ENCODE peak calls at places on chromosomes 7 and 10, in four cellular contexts. E is GM23338, Y is astrocyte of the cerebellum, K is transverse colon. X is an unnamed sample.
A peak's percentile ranks its signal among the peaks of the same experiment; 100 is the strongest.

GRCh38 chr7:73941836-73942551 is 81.0 kb downstream of the TMEM270 start:
- DNase-seq in E (no peak), Y (peak; percentile 53), K (no peak), X (no peak)

GRCh38 chr7:124033093-124033806 is 383 bp upstream of the TMEM229A start:
- DNase-seq in Y (no peak), E (peak; percentile 79), K (peak; percentile 32), X (no peak)

GRCh38 chr7:96127746-96128145 is 194.2 kb downstream of the SLC25A13 start:
- DNase-seq in K (no peak), E (no peak), Y (no peak), X (no peak)

GRCh38 chr7:107167483-107168232 is 1.1 kb upstream of the HBP1 start:
- DNase-seq in K (no peak), Y (peak; percentile 79), E (peak; percentile 78), X (peak; percentile 45)

GRCh38 chr10:35079763-35080162 is 10.4 kb downstream of the CUL2 start:
- DNase-seq in E (no peak), K (no peak), Y (no peak), X (peak; percentile 47)

GRCh38 chr10:52662255-52662654 is 110.3 kb downstream of the MBL2 start:
- DNase-seq in K (no peak), Y (no peak), E (peak; percentile 7), X (no peak)

GRCh38 chr10:96287392-96288105 is 16.2 kb upstream of the BLNK start:
- DNase-seq in E (no peak), K (no peak), Y (no peak), X (no peak)

GRCh38 chr10:91576096-91576545 is 56.8 kb downstream of the PPP1R3C start:
- DNase-seq in Y (no peak), E (no peak), K (no peak), X (no peak)

GRCh38 chr7:1555046-1555812 is 776 bp downstream of the TMEM184A start:
- DNase-seq in K (peak; percentile 89), Y (no peak), E (peak; percentile 60), X (peak; percentile 36)

GRCh38 chr7:10122573-10123100 is 851.0 kb upstream of the PHF14 start:
- DNase-seq in E (peak; percentile 22), K (no peak), Y (no peak), X (no peak)

GRCh38 chr10:129718548-129719414 is 245.3 kb downstream of the EBF3 start:
- DNase-seq in E (no peak), Y (no peak), K (no peak), X (no peak)

GRCh38 chr7:104252409-104253134 is 44.8 kb upstream of the ORC5 start:
- DNase-seq in K (no peak), E (peak; percentile 56), Y (no peak), X (no peak)

GRCh38 chr7:157335991-157336382 is 817 bp upstream of the DNAJB6 start:
- DNase-seq in E (peak; percentile 51), K (no peak), Y (no peak), X (no peak)

GRCh38 chr7:157336383-157337315 is at the start of gene DNAJB6:
- DNase-seq in Y (peak; percentile 80), E (peak; percentile 94), K (peak; percentile 96), X (no peak)

GRCh38 chr7:157335256-157335655 is 1.5 kb upstream of the DNAJB6 start:
- DNase-seq in Y (no peak), K (no peak), E (no peak), X (no peak)

GRCh38 chr7:157337316-157338149 is 729 bp downstream of the DNAJB6 start:
- DNase-seq in K (peak; percentile 83), E (no peak), Y (no peak), X (no peak)

GRCh38 chr7:157339777-157340677 is 3.2 kb downstream of the DNAJB6 start:
- DNase-seq in Y (peak; percentile 58), E (peak; percentile 78), K (peak; percentile 70), X (no peak)
- H3K4me3 ChIP-seq in Y (no peak overlapping the region), E (peak overlapping the region; percentile 100), K (no peak overlapping the region), X (peak overlapping the region; percentile 12)

GRCh38 chr7:44581426-44581906 is 565 bp downstream of the TMED4 start:
- DNase-seq in Y (no peak), K (peak; percentile 53), E (peak; percentile 25), X (no peak)

GRCh38 chr7:44581907-44582603 is at the start of gene TMED4:
- DNase-seq in Y (peak; percentile 97), E (peak; percentile 98), K (peak; percentile 100), X (peak; percentile 83)

GRCh38 chr7:44587843-44588711 is 6.0 kb upstream of the TMED4 start:
- DNase-seq in E (peak; percentile 29), Y (peak; percentile 60), K (peak; percentile 67), X (no peak)

GRCh38 chr7:44580945-44581344 is 1.1 kb downstream of the TMED4 start:
- DNase-seq in K (peak; percentile 44), Y (no peak), E (no peak), X (no peak)

DNA sequence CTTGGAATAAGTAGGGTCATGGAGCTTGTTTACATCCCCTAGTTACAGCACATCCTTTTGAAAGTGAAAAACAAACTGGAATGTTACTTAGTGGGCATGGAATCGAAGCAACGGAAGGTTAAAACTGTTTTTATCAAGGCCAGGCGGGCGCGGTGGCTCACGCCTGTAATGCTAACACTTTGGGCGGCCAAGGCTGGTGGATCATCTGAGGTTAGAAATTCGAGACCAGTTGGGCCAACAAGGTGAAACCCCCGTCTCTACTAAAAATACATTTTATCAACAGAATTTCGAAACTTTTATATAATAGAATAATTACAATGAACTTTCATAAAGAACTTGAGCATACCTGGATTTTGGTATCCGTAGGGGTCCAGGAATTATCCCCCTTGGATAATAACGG is 1.1 kb upstream of the TMED4 start:
- DNase-seq in Y (no peak), E (no peak), K (no peak), X (no peak)
- H3K4me3 ChIP-seq in Y (peak overlapping the region; percentile 94), E (peak overlapping the region; percentile 78), K (peak overlapping the region; percentile 67), X (peak overlapping the region; percentile 73)

GRCh38 chr10:72612203-72612826 is 13.6 kb downstream of the MICU1 start:
- DNase-seq in K (no peak), Y (no peak), E (no peak), X (no peak)
- H3K4me3 ChIP-seq in K (no peak overlapping the region), Y (no peak overlapping the region), E (no peak overlapping the region), X (no peak overlapping the region)

GRCh38 chr10:132249232-132249724 is 58.5 kb downstream of the STK32C start:
- DNase-seq in Y (no peak), K (no peak), E (no peak), X (no peak)
- H3K4me3 ChIP-seq in Y (no peak overlapping the region), K (no peak overlapping the region), E (no peak overlapping the region), X (no peak overlapping the region)

GRCh38 chr10:128051548-128051947 is 74.7 kb downstream of the MKI67 start:
- DNase-seq in K (no peak), E (no peak), Y (no peak), X (no peak)

GRCh38 chr10:128050117-128050516 is 76.1 kb downstream of the MKI67 start:
- DNase-seq in Y (no peak), K (no peak), E (no peak), X (no peak)

GRCh38 chr10:128052696-128053095 is 73.5 kb downstream of the MKI67 start:
- DNase-seq in E (no peak), Y (no peak), K (peak; percentile 5), X (no peak)

GRCh38 chr10:128049226-128050010 is 76.8 kb downstream of the MKI67 start:
- DNase-seq in Y (no peak), E (no peak), K (no peak), X (no peak)

GRCh38 chr10:128050937-128051336 is 75.3 kb downstream of the MKI67 start:
- DNase-seq in K (no peak), Y (no peak), E (no peak), X (no peak)
- H3K4me3 ChIP-seq in K (no peak overlapping the region), Y (no peak overlapping the region), E (no peak overlapping the region), X (no peak overlapping the region)

GRCh38 chr10:122154733-122155366 is 116.2 kb upstream of the BTBD16 start:
- DNase-seq in E (peak; percentile 64), Y (no peak), K (no peak), X (no peak)
- H3K4me3 ChIP-seq in E (no peak overlapping the region), Y (no peak overlapping the region), K (no peak overlapping the region), X (peak overlapping the region; percentile 37)